ENCODE peak calls at places on chromosome 9, in four cellular contexts. C is activated effector memory CD4-positive, alpha-beta T cell treated with Interleukin-2 at 50 U/mL for 16 hours; M is LoVo; O is natural killer cell treated with Interleukin-12 subunit alpha and Interleukin-12 subunit beta and Interleukin-15 and Interleukin-18, amount 100 ng/mL, for 72 hours. V is an unnamed sample.

GRCh38 chr9:19199012-19199411 is 31.5 kb upstream of the DENND4C start:
- DNase-seq in C (no peak), M (no peak), O (no peak), V (no peak)

GRCh38 chr9:35689601-35690446 is at the start of gene TPM2:
- DNase-seq in C (no peak), M (no peak), O (no peak), V (no peak)

GRCh38 chr9:29213374-29214161 is 1640.3 kb upstream of the C9orf72 start:
- DNase-seq in C (no peak), M (no peak), O (no peak), V (no peak)

GRCh38 chr9:9729082-9729481 is 883.7 kb downstream of the PTPRD start:
- DNase-seq in C (no peak), M (no peak), O (no peak), V (no peak)

GRCh38 chr9:36149197-36149596 is 12.7 kb downstream of the GLIPR2 start:
- DNase-seq in C (no peak), M (no peak), O (no peak), V (no peak)

GRCh38 chr9:136533775-136534157 is 12.1 kb downstream of the NOTCH1 start:
- DNase-seq in C (peak), M (no peak), O (peak), V (no peak)

GRCh38 chr9:21031091-21031817 is at the start of gene HACD4:
- DNase-seq in C (peak), M (no peak), O (peak), V (no peak)

GRCh38 chr9:133226219-133227171 is 17.4 kb upstream of the OBP2B start:
- DNase-seq in C (no peak), M (no peak), O (no peak), V (no peak)

GRCh38 chr9:94932647-94933415 is 206.3 kb downstream of the AOPEP start:
- DNase-seq in C (no peak), M (no peak), O (no peak), V (no peak)

GRCh38 chr9:126304207-126304945 is 22.3 kb upstream of the MVB12B start:
- DNase-seq in C (no peak), M (no peak), O (no peak), V (no peak)

V was measured in anterior cingulate cortex.